ENCODE peak calls at places on chromosomes 2 and 18, in five cellular contexts. B is neural progenitor cell, H is fibroblast of lung, G is IMR-90, R is mesenchymal stem cell. D is an unnamed sample.

GRCh38 chr18:74745658-74746403 is 148.2 kb downstream of the ZNF407 start:
- DNase-seq in G (peak; percentile 86), R (peak; percentile 67), H (peak; percentile 51), B (no peak), D (no peak)

GRCh38 chr2:113211226-113212105 is 37.7 kb downstream of the PSD4 start:
- DNase-seq in B (no peak), R (peak; percentile 38), G (peak; percentile 49), H (peak; percentile 88), D (no peak)

GRCh38 chr2:25035537-25036220 is 6.2 kb upstream of the EFR3B start:
- DNase-seq in G (no peak), B (no peak), H (no peak), R (no peak), D (no peak)

GRCh38 chr18:35189510-35189909 is 51.3 kb upstream of the ZNF397 start:
- DNase-seq in R (no peak), H (peak; percentile 63), G (no peak), B (no peak), D (no peak)

GRCh38 chr2:74379851-74380789 is at the start of gene DCTN1:
- DNase-seq in G (peak; percentile 80), B (peak; percentile 79), H (peak; percentile 70), R (peak; percentile 81), D (peak; percentile 75)

GRCh38 chr2:129237966-129238725 is 741.3 kb upstream of the RAB6C start:
- DNase-seq in G (no peak), B (no peak), R (peak; percentile 5), H (peak; percentile 1), D (no peak)

GRCh38 chr2:229314117-229314516 is 43.0 kb upstream of the PID1 start:
- DNase-seq in B (no peak), R (no peak), G (no peak), H (peak; percentile 13), D (no peak)

GRCh38 chr2:39568561-39569006 is 97.1 kb upstream of the TMEM178A start:
- DNase-seq in G (peak; percentile 84), B (no peak), H (peak; percentile 86), R (peak; percentile 76), D (no peak)

GRCh38 chr2:46079996-46080560 is 217.1 kb upstream of the EPAS1 start:
- DNase-seq in R (no peak), G (no peak), B (no peak), H (no peak), D (no peak)

GRCh38 chr18:8694891-8695290 is 10.5 kb upstream of the MTCL1 start:
- DNase-seq in H (no peak), G (no peak), B (no peak), R (no peak), D (no peak)

GRCh38 chr2:111897924-111898702 is at the start of gene MERTK:
- DNase-seq in H (peak; percentile 87), R (peak; percentile 89), G (peak; percentile 71), B (peak; percentile 97), D (peak; percentile 97)

GRCh38 chr2:67256892-67257291 is 140.2 kb upstream of the ETAA1 start:
- DNase-seq in H (peak; percentile 85), R (peak; percentile 55), B (no peak), G (peak; percentile 98), D (no peak)

GRCh38 chr2:236578980-236579745 is 9.5 kb downstream of the ACKR3 start:
- DNase-seq in R (no peak), H (no peak), G (no peak), B (no peak), D (no peak)

GRCh38 chr2:74502720-74503505 is 3.5 kb upstream of the LBX2 start:
- DNase-seq in B (peak; percentile 54), H (peak; percentile 90), R (peak; percentile 88), G (peak; percentile 84), D (peak; percentile 96)

GRCh38 chr18:56505971-56506370 is 132.4 kb downstream of the TXNL1 start:
- DNase-seq in G (peak; percentile 37), B (no peak), H (no peak), R (no peak), D (no peak)

GRCh38 chr2:115573756-115574155 is 1131.3 kb downstream of the DPP10 start:
- DNase-seq in H (no peak), G (no peak), B (no peak), R (no peak), D (no peak)

GRCh38 chr2:102262218-102263129 is 48.9 kb upstream of the IL1RL1 start:
- DNase-seq in R (peak; percentile 70), H (peak; percentile 43), G (peak; percentile 70), B (no peak), D (no peak)

GRCh38 chr2:111617299-111617803 is 266.6 kb downstream of the ANAPC1 start:
- DNase-seq in B (no peak), H (peak; percentile 37), G (peak; percentile 61), R (peak; percentile 28), D (no peak)

GRCh38 chr2:159010340-159010739 is 41.9 kb downstream of the TANC1 start:
- DNase-seq in B (no peak), G (peak; percentile 80), R (peak; percentile 81), H (peak; percentile 60), D (no peak)

GRCh38 chr2:72837171-72837570 is 11.3 kb upstream of the EXOC6B start:
- DNase-seq in B (no peak), H (peak; percentile 31), G (peak; percentile 41), R (peak; percentile 65), D (no peak)

GRCh38 chr2:158034198-158034831 is 67.4 kb upstream of the UPP2 start:
- DNase-seq in B (peak; percentile 82), H (peak; percentile 70), R (peak; percentile 67), G (peak; percentile 48), D (no peak)

GRCh38 chr2:206004004-206004693 is 81.8 kb downstream of the INO80D start:
- DNase-seq in H (no peak), R (peak; percentile 26), G (peak; percentile 18), B (peak; percentile 80), D (no peak)

GRCh38 chr2:14677039-14677438 is 44.5 kb downstream of the LRATD1 start:
- DNase-seq in G (no peak), H (no peak), B (peak; percentile 42), R (no peak), D (no peak)

GRCh38 chr2:166333809-166334208 is 41.9 kb downstream of the SCN9A start:
- DNase-seq in B (no peak), R (no peak), H (peak; percentile 61), G (peak; percentile 49), D (no peak)

GRCh38 chr2:84495539-84496146 is 20.7 kb upstream of the DNAH6 start:
- DNase-seq in B (peak; percentile 72), H (peak; percentile 86), R (peak; percentile 76), G (peak; percentile 78), D (no peak)

GRCh38 chr2:98736464-98736889 is 5.5 kb upstream of the MGAT4A start:
- DNase-seq in G (no peak), B (no peak), R (peak; percentile 44), H (no peak), D (no peak)

DNA sequence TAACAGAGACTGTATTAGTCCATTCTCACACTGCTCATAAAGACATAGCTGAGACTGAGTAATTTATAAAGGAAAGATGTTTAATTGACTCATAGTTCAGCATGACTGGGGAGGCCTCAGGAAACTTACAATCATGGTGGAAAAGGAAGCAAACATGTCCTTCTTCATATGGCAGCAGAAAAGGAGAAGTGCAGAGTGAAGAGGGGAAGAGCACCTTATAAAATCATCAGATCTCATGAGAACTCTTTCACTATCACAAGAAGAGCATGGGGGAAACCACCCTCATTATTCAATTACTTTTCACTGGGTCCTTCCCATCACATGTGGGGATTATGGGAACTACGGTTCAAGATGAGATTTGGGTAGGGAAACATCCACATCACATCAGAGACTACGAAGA is 43.0 kb upstream of the CAVIN2 start:
- DNase-seq in H (no peak), G (no peak), R (no peak), B (no peak), D (no peak)
- H3K9ac ChIP-seq in H (no peak overlapping the region), G (no peak overlapping the region), R (no peak overlapping the region), B (no peak overlapping the region), D (no peak overlapping the region)

DNA sequence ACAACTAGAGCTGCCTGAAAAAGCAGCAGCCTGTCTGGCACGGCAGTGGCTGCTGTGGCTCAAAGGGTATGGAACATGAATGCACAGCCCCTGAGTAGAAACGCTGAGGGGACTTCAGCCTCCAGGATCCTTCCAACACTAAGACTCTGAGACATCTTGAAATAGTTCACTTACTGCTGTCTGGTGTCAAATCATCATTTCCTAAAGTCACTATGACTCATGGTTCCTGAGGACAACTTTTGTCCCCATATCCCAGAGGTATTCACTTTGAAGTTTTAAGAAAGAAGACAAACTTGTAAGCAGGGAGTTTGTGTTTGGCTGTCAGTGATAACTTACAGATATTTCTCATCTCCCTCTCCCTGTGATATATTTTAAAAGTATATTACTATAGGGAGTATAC is 33.3 kb upstream of the NEB start:
- DNase-seq in B (peak; percentile 20), R (peak; percentile 16), G (peak; percentile 15), H (no peak), D (no peak)
- H3K9ac ChIP-seq in B (no peak overlapping the region), R (no peak overlapping the region), G (no peak overlapping the region), H (no peak overlapping the region), D (no peak overlapping the region)

GRCh38 chr2:12045864-12046291 is 299.4 kb downstream of the LPIN1 start:
- DNase-seq in H (no peak), B (no peak), G (no peak), R (no peak), D (no peak)
- H3K9ac ChIP-seq in H (no peak overlapping the region), B (no peak overlapping the region), G (no peak overlapping the region), R (no peak overlapping the region), D (no peak overlapping the region)

DNA sequence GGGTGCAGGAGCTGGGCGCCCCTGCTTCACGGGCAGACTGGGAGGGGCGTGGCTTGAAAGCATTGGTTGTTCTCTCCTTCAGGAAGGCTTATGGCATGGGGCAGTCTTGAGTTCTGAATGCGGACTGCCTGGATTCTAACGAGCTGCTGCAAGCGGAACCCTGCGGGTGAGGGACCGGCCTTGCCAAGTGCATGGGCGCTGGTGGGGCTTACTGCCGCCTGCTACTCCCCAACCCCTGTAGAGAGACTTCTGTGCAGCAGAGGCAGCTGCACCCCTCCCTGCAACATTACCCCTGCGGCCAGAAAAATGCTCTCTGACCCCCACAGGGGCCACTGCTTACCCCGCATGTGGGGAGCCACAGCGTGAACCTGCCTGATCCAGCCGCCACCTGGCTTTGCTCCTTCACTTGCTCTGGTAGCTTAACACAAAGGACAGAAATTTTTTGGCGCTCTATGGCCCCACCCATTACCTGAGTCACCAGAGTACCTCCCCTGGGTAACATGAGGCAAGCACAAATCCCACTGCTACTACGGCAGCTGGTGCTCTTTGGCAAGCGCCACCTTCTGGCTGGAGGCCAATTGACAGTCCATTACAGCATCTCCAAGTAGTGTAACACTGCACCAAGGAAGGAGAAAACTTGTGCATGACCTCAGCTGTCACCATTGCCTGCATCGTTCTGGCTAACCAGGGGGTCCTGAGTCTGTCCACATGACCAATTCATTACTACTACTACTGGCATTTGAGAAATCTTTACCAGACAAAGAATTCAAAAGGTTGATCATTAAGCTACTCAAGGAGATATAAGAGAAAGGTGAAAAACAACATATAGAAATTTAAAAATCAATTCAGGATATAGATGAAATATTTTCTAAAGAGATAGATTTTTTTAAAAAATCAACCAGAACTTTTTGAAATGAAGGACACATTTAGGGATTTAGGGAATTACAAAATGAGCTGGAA is 35.4 kb downstream of the MYL12B start:
- DNase-seq in H (peak; percentile 91), G (peak; percentile 86), R (peak; percentile 90), B (peak; percentile 87), D (peak; percentile 95)
- H3K9ac ChIP-seq in H (peak overlapping the region; percentile 46), G (no peak overlapping the region), R (peak overlapping the region; percentile 66), B (peak overlapping the region; percentile 38), D (no peak overlapping the region)